ENCODE peak calls at places on chromosomes 16 and 17, in nine cellular contexts. One of them, this sample, is unnamed.

GRCh38 chr17:56798916-56799315 is 34.8 kb downstream of the C17orf67 start:
- DNase-seq in skeletal muscle cell: no peak
- DNase-seq in heart left ventricle: no peak
- DNase-seq in endothelial cell: no peak
- DNase-seq in memory B cell: no peak
- DNase-seq in SHP77: no peak
- DNase-seq in C1 segment of cervical spinal cord: no peak
- DNase-seq in HTR-8/SVneo: no peak
- DNase-seq in tibial nerve: no peak
- DNase-seq in this sample: no peak

GRCh38 chr16:85303354-85303883 is 191.1 kb upstream of the CIBAR2 start:
- DNase-seq in tibial nerve: no peak
- DNase-seq in HTR-8/SVneo: no peak
- DNase-seq in C1 segment of cervical spinal cord: peak
- DNase-seq in endothelial cell: peak
- DNase-seq in memory B cell: peak
- DNase-seq in SHP77: peak
- DNase-seq in heart left ventricle: peak
- DNase-seq in skeletal muscle cell: no peak
- DNase-seq in this sample: peak

GRCh38 chr16:66976746-66977145 is 11.6 kb upstream of the CES4A start:
- DNase-seq in heart left ventricle: no peak
- DNase-seq in endothelial cell: no peak
- DNase-seq in skeletal muscle cell: no peak
- DNase-seq in C1 segment of cervical spinal cord: no peak
- DNase-seq in memory B cell: no peak
- DNase-seq in SHP77: no peak
- DNase-seq in tibial nerve: no peak
- DNase-seq in HTR-8/SVneo: no peak
- DNase-seq in this sample: no peak

GRCh38 chr16:84254080-84254479 is 14.3 kb upstream of the KCNG4 start:
- DNase-seq in memory B cell: no peak
- DNase-seq in endothelial cell: no peak
- DNase-seq in heart left ventricle: no peak
- DNase-seq in HTR-8/SVneo: no peak
- DNase-seq in C1 segment of cervical spinal cord: no peak
- DNase-seq in skeletal muscle cell: no peak
- DNase-seq in SHP77: no peak
- DNase-seq in tibial nerve: no peak
- DNase-seq in this sample: no peak

GRCh38 chr16:1984347-1985225 is 593 bp downstream of the GFER start:
- DNase-seq in heart left ventricle: no peak
- DNase-seq in memory B cell: no peak
- DNase-seq in HTR-8/SVneo: no peak
- DNase-seq in C1 segment of cervical spinal cord: no peak
- DNase-seq in endothelial cell: no peak
- DNase-seq in tibial nerve: no peak
- DNase-seq in SHP77: no peak
- DNase-seq in skeletal muscle cell: no peak
- DNase-seq in this sample: no peak

GRCh38 chr16:67277999-67278772 is 1.1 kb upstream of the PLEKHG4 start:
- DNase-seq in skeletal muscle cell: peak
- DNase-seq in C1 segment of cervical spinal cord: no peak
- DNase-seq in heart left ventricle: no peak
- DNase-seq in tibial nerve: no peak
- DNase-seq in endothelial cell: no peak
- DNase-seq in HTR-8/SVneo: peak
- DNase-seq in SHP77: peak
- DNase-seq in memory B cell: no peak
- DNase-seq in this sample: no peak

GRCh38 chr16:15415411-15416070 is 18.8 kb upstream of the BMERB1 start:
- DNase-seq in C1 segment of cervical spinal cord: no peak
- DNase-seq in tibial nerve: no peak
- DNase-seq in heart left ventricle: no peak
- DNase-seq in endothelial cell: no peak
- DNase-seq in skeletal muscle cell: no peak
- DNase-seq in HTR-8/SVneo: no peak
- DNase-seq in SHP77: no peak
- DNase-seq in memory B cell: no peak
- DNase-seq in this sample: no peak

GRCh38 chr17:72175787-72176515 is 55.1 kb downstream of the SOX9 start:
- DNase-seq in SHP77: no peak
- DNase-seq in heart left ventricle: no peak
- DNase-seq in endothelial cell: no peak
- DNase-seq in skeletal muscle cell: peak
- DNase-seq in HTR-8/SVneo: no peak
- DNase-seq in tibial nerve: no peak
- DNase-seq in C1 segment of cervical spinal cord: no peak
- DNase-seq in memory B cell: no peak
- DNase-seq in this sample: no peak

GRCh38 chr16:11666108-11667055 is 1.9 kb upstream of the SNN start:
- DNase-seq in C1 segment of cervical spinal cord: no peak
- DNase-seq in endothelial cell: no peak
- DNase-seq in skeletal muscle cell: no peak
- DNase-seq in SHP77: no peak
- DNase-seq in heart left ventricle: no peak
- DNase-seq in memory B cell: no peak
- DNase-seq in HTR-8/SVneo: no peak
- DNase-seq in tibial nerve: no peak
- DNase-seq in this sample: no peak

GRCh38 chr17:83203073-83203471 is 123.7 kb downstream of the METRNL start:
- DNase-seq in tibial nerve: peak
- DNase-seq in C1 segment of cervical spinal cord: peak
- DNase-seq in memory B cell: no peak
- DNase-seq in HTR-8/SVneo: no peak
- DNase-seq in heart left ventricle: peak
- DNase-seq in endothelial cell: no peak
- DNase-seq in skeletal muscle cell: peak
- DNase-seq in SHP77: no peak
- DNase-seq in this sample: peak

GRCh38 chr16:30122621-30123160 is 329 bp downstream of the MAPK3 start:
- DNase-seq in memory B cell: no peak
- DNase-seq in SHP77: no peak
- DNase-seq in C1 segment of cervical spinal cord: no peak
- DNase-seq in heart left ventricle: no peak
- DNase-seq in HTR-8/SVneo: no peak
- DNase-seq in endothelial cell: no peak
- DNase-seq in skeletal muscle cell: no peak
- DNase-seq in tibial nerve: no peak
- DNase-seq in this sample: peak

GRCh38 chr16:87681990-87682570 is 79.8 kb downstream of the JPH3 start:
- DNase-seq in endothelial cell: no peak
- DNase-seq in HTR-8/SVneo: peak
- DNase-seq in SHP77: peak
- DNase-seq in memory B cell: no peak
- DNase-seq in tibial nerve: no peak
- DNase-seq in heart left ventricle: no peak
- DNase-seq in skeletal muscle cell: peak
- DNase-seq in C1 segment of cervical spinal cord: no peak
- DNase-seq in this sample: no peak

GRCh38 chr16:27753563-27753962 is 203.6 kb downstream of the KATNIP start:
- DNase-seq in HTR-8/SVneo: no peak
- DNase-seq in endothelial cell: no peak
- DNase-seq in skeletal muscle cell: no peak
- DNase-seq in C1 segment of cervical spinal cord: no peak
- DNase-seq in heart left ventricle: no peak
- DNase-seq in SHP77: no peak
- DNase-seq in tibial nerve: no peak
- DNase-seq in memory B cell: no peak
- DNase-seq in this sample: no peak

GRCh38 chr17:40686192-40686591 is 17.4 kb downstream of the KRT24 start:
- DNase-seq in heart left ventricle: no peak
- DNase-seq in skeletal muscle cell: no peak
- DNase-seq in SHP77: no peak
- DNase-seq in endothelial cell: no peak
- DNase-seq in HTR-8/SVneo: no peak
- DNase-seq in C1 segment of cervical spinal cord: no peak
- DNase-seq in memory B cell: no peak
- DNase-seq in tibial nerve: no peak
- DNase-seq in this sample: no peak

GRCh38 chr17:82814834-82815233 is 25.0 kb downstream of the ZNF750 start:
- DNase-seq in tibial nerve: no peak
- DNase-seq in heart left ventricle: no peak
- DNase-seq in HTR-8/SVneo: no peak
- DNase-seq in SHP77: no peak
- DNase-seq in endothelial cell: no peak
- DNase-seq in C1 segment of cervical spinal cord: no peak
- DNase-seq in skeletal muscle cell: no peak
- DNase-seq in memory B cell: no peak
- DNase-seq in this sample: no peak

GRCh38 chr16:54651851-54652770 is 278.6 kb upstream of the IRX5 start:
- DNase-seq in endothelial cell: no peak
- DNase-seq in SHP77: no peak
- DNase-seq in heart left ventricle: no peak
- DNase-seq in HTR-8/SVneo: no peak
- DNase-seq in skeletal muscle cell: no peak
- DNase-seq in tibial nerve: no peak
- DNase-seq in memory B cell: no peak
- DNase-seq in C1 segment of cervical spinal cord: no peak
- DNase-seq in this sample: no peak

GRCh38 chr17:44628234-44629188 is 27.8 kb upstream of the MEIOC start:
- DNase-seq in HTR-8/SVneo: no peak
- DNase-seq in C1 segment of cervical spinal cord: peak
- DNase-seq in memory B cell: peak
- DNase-seq in skeletal muscle cell: no peak
- DNase-seq in endothelial cell: peak
- DNase-seq in tibial nerve: peak
- DNase-seq in heart left ventricle: peak
- DNase-seq in SHP77: peak
- DNase-seq in this sample: no peak

GRCh38 chr17:75749545-75750389 is 15.2 kb downstream of the GALK1 start:
- DNase-seq in tibial nerve: peak
- DNase-seq in C1 segment of cervical spinal cord: peak
- DNase-seq in SHP77: peak
- DNase-seq in HTR-8/SVneo: peak
- DNase-seq in skeletal muscle cell: no peak
- DNase-seq in heart left ventricle: peak
- DNase-seq in endothelial cell: peak
- DNase-seq in memory B cell: peak
- DNase-seq in this sample: peak

GRCh38 chr17:61806941-61807340 is 56.4 kb downstream of the BRIP1 start:
- DNase-seq in SHP77: no peak
- DNase-seq in HTR-8/SVneo: no peak
- DNase-seq in skeletal muscle cell: no peak
- DNase-seq in heart left ventricle: no peak
- DNase-seq in tibial nerve: no peak
- DNase-seq in endothelial cell: no peak
- DNase-seq in C1 segment of cervical spinal cord: no peak
- DNase-seq in memory B cell: no peak
- DNase-seq in this sample: no peak

GRCh38 chr17:9192010-9192409 is 170.7 kb downstream of the NTN1 start:
- DNase-seq in heart left ventricle: no peak
- DNase-seq in HTR-8/SVneo: no peak
- DNase-seq in memory B cell: no peak
- DNase-seq in tibial nerve: no peak
- DNase-seq in skeletal muscle cell: no peak
- DNase-seq in SHP77: no peak
- DNase-seq in endothelial cell: no peak
- DNase-seq in C1 segment of cervical spinal cord: no peak
- DNase-seq in this sample: no peak

GRCh38 chr17:57501016-57501415 is 244.1 kb downstream of the CCDC182 start:
- DNase-seq in heart left ventricle: no peak
- DNase-seq in HTR-8/SVneo: no peak
- DNase-seq in tibial nerve: no peak
- DNase-seq in skeletal muscle cell: no peak
- DNase-seq in endothelial cell: no peak
- DNase-seq in memory B cell: no peak
- DNase-seq in C1 segment of cervical spinal cord: no peak
- DNase-seq in SHP77: no peak
- DNase-seq in this sample: no peak

GRCh38 chr16:6374816-6375215 is 957.8 kb upstream of the RBFOX1 start:
- DNase-seq in tibial nerve: no peak
- DNase-seq in skeletal muscle cell: no peak
- DNase-seq in endothelial cell: no peak
- DNase-seq in C1 segment of cervical spinal cord: no peak
- DNase-seq in HTR-8/SVneo: no peak
- DNase-seq in heart left ventricle: no peak
- DNase-seq in SHP77: no peak
- DNase-seq in memory B cell: no peak
- DNase-seq in this sample: no peak

GRCh38 chr17:76498886-76499667 is 2.1 kb downstream of the RHBDF2 start:
- DNase-seq in HTR-8/SVneo: no peak
- DNase-seq in heart left ventricle: no peak
- DNase-seq in tibial nerve: no peak
- DNase-seq in endothelial cell: no peak
- DNase-seq in skeletal muscle cell: no peak
- DNase-seq in SHP77: no peak
- DNase-seq in C1 segment of cervical spinal cord: no peak
- DNase-seq in memory B cell: no peak
- DNase-seq in this sample: no peak

GRCh38 chr17:18257747-18258355 is 687 bp downstream of the FLII start:
- DNase-seq in endothelial cell: peak
- DNase-seq in HTR-8/SVneo: peak
- DNase-seq in memory B cell: peak
- DNase-seq in heart left ventricle: peak
- DNase-seq in C1 segment of cervical spinal cord: peak
- DNase-seq in tibial nerve: peak
- DNase-seq in SHP77: peak
- DNase-seq in skeletal muscle cell: no peak
- DNase-seq in this sample: peak

GRCh38 chr17:8726951-8727555 is 17.6 kb downstream of the CCDC42 start:
- DNase-seq in SHP77: no peak
- DNase-seq in tibial nerve: no peak
- DNase-seq in HTR-8/SVneo: no peak
- DNase-seq in C1 segment of cervical spinal cord: no peak
- DNase-seq in endothelial cell: no peak
- DNase-seq in heart left ventricle: no peak
- DNase-seq in memory B cell: no peak
- DNase-seq in skeletal muscle cell: peak
- DNase-seq in this sample: no peak

GRCh38 chr16:84040823-84041391 is 1.7 kb downstream of the SLC38A8 start:
- DNase-seq in C1 segment of cervical spinal cord: no peak
- DNase-seq in HTR-8/SVneo: no peak
- DNase-seq in skeletal muscle cell: peak
- DNase-seq in heart left ventricle: no peak
- DNase-seq in SHP77: no peak
- DNase-seq in tibial nerve: peak
- DNase-seq in endothelial cell: no peak
- DNase-seq in memory B cell: no peak
- DNase-seq in this sample: no peak

GRCh38 chr17:41672153-41672552 is 16.5 kb upstream of the EIF1 start:
- DNase-seq in endothelial cell: no peak
- DNase-seq in heart left ventricle: no peak
- DNase-seq in memory B cell: no peak
- DNase-seq in HTR-8/SVneo: no peak
- DNase-seq in skeletal muscle cell: no peak
- DNase-seq in tibial nerve: no peak
- DNase-seq in SHP77: no peak
- DNase-seq in C1 segment of cervical spinal cord: no peak
- DNase-seq in this sample: no peak

GRCh38 chr16:1470543-1471251 is 4.1 kb downstream of the CLCN7 start:
- DNase-seq in tibial nerve: no peak
- DNase-seq in C1 segment of cervical spinal cord: no peak
- DNase-seq in endothelial cell: no peak
- DNase-seq in memory B cell: no peak
- DNase-seq in SHP77: no peak
- DNase-seq in heart left ventricle: no peak
- DNase-seq in HTR-8/SVneo: no peak
- DNase-seq in skeletal muscle cell: no peak
- DNase-seq in this sample: no peak

GRCh38 chr16:77998350-77999023 is 23.9 kb upstream of the CLEC3A start:
- DNase-seq in heart left ventricle: no peak
- DNase-seq in HTR-8/SVneo: no peak
- DNase-seq in memory B cell: no peak
- DNase-seq in tibial nerve: no peak
- DNase-seq in endothelial cell: no peak
- DNase-seq in C1 segment of cervical spinal cord: no peak
- DNase-seq in SHP77: no peak
- DNase-seq in skeletal muscle cell: no peak
- DNase-seq in this sample: no peak

GRCh38 chr16:65062736-65063583 is 58.9 kb downstream of the CDH11 start:
- DNase-seq in C1 segment of cervical spinal cord: peak
- DNase-seq in skeletal muscle cell: no peak
- DNase-seq in endothelial cell: no peak
- DNase-seq in memory B cell: no peak
- DNase-seq in HTR-8/SVneo: no peak
- DNase-seq in tibial nerve: no peak
- DNase-seq in SHP77: no peak
- DNase-seq in heart left ventricle: no peak
- DNase-seq in this sample: no peak

GRCh38 chr17:13140750-13141149 is 122.9 kb upstream of the ELAC2 start:
- DNase-seq in C1 segment of cervical spinal cord: no peak
- DNase-seq in heart left ventricle: no peak
- DNase-seq in skeletal muscle cell: no peak
- DNase-seq in memory B cell: no peak
- DNase-seq in tibial nerve: no peak
- DNase-seq in HTR-8/SVneo: peak
- DNase-seq in SHP77: peak
- DNase-seq in endothelial cell: no peak
- DNase-seq in this sample: no peak